ENCODE peak calls at places on chromosome 4, in seven cellular contexts. U is HCT116, L is MM.1S, P is fibroblast of lung, X is GM23248, S is PC-9, J is endothelial cell of umbilical vein. Y is an unnamed sample.

GRCh38 chr4:6917445-6918241 is 8.0 kb downstream of the TBC1D14 start:
- DNase-seq in U (peak; percentile 79), L (no peak), P (peak; percentile 38), X (no peak), S (peak; percentile 85), J (peak; percentile 55), Y (no peak)

GRCh38 chr4:73411731-73412414 is 7.8 kb downstream of the ALB start:
- DNase-seq in U (no peak), L (no peak), P (no peak), X (no peak), S (no peak), J (no peak), Y (no peak)

GRCh38 chr4:1895489-1895888 is 24.3 kb downstream of the NSD2 start:
- DNase-seq in U (no peak), L (no peak), P (no peak), X (no peak), S (no peak), J (no peak), Y (no peak)

GRCh38 chr4:168475745-168476144 is 4.5 kb downstream of the DDX60L start:
- DNase-seq in U (no peak), L (no peak), P (peak; percentile 24), X (peak; percentile 23), S (no peak), J (no peak), Y (peak; percentile 32)

GRCh38 chr4:177235026-177235425 is 74.6 kb upstream of the NEIL3 start:
- DNase-seq in U (no peak), L (no peak), P (peak; percentile 94), X (peak; percentile 78), S (no peak), J (no peak), Y (no peak)

GRCh38 chr4:23766334-23766733 is 123.5 kb downstream of the PPARGC1A start:
- DNase-seq in U (no peak), L (no peak), P (no peak), X (no peak), S (no peak), J (no peak), Y (no peak)

GRCh38 chr4:101527186-101527585 is 179.9 kb upstream of the PPP3CA start:
- DNase-seq in U (no peak), L (peak; percentile 71), P (peak; percentile 14), X (peak; percentile 10), S (no peak), J (no peak), Y (peak; percentile 56)

GRCh38 chr4:182141046-182141445 is 102.2 kb upstream of the TENM3 start:
- DNase-seq in U (no peak), L (no peak), P (peak; percentile 46), X (no peak), S (no peak), J (no peak), Y (no peak)

GRCh38 chr4:124414641-124415040 is 297.9 kb downstream of the ANKRD50 start:
- DNase-seq in U (no peak), L (no peak), P (peak; percentile 60), X (peak; percentile 58), S (no peak), J (no peak), Y (no peak)

DNA sequence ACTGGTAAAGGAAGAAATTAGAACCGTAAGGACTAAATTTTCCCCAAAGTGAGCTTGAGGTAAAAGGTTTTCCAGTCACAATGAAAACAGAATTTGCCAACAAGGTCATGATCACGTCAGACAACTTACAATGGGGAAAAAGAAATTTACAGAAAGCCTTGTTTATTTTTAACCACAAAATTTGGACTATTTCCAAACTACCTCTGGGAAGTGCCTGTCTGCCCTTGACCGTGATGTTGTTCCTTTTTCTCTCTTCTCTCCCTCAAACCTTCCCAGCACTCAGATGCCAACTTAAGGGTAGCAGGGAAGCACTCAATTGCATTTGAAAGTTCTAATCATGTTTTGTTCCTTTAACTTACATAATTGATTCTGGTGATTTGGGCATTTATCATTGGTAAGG is 32.5 kb downstream of the MEPE start:
- DNase-seq in U (no peak), L (no peak), P (peak; percentile 27), X (no peak), S (no peak), J (peak; percentile 45), Y (no peak)
- H3K9me3 ChIP-seq in U (no peaks in the 10 kb centered on the region), L (no peaks in the 10 kb centered on the region), P (no peaks in the 10 kb centered on the region), X (no peaks in the 10 kb centered on the region), S (no peaks in the 10 kb centered on the region), J (no peaks in the 10 kb centered on the region), Y (no peaks in the 10 kb centered on the region)

DNA sequence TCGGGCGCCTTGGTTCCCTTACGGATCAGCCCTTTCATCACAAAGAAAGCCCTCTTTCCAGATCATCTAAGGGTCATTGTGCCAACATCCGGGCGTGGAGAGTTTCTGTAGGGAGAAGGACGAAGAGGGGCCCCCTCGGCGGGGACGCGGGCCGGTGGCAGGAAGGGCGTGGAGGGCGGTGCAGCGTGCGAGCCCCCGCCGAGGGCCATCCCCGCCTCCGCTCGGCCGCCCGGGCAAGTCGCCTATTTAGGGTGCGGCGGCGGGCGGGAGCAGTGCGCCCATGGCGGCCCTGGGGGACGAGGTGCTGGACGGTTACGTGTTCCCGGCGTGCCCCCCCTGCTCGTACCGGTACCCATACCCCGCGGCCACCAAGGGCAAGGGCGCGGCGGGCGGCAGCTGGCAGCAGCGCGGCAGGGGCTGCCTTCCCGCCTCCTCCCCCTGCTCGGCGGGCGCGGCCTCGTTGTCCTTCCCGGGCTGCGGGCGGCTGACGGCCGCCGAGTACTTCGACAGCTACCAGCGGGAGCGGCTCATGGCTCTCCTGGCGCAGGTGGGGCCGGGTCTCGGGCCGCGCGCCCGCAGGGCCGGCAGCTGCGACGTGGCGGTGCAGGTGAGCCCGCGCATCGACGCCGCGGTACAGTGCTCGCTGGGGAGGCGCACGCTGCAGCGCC is at the start of gene ZAR1:
- DNase-seq in U (no peak), L (no peak), P (no peak), X (peak; percentile 20), S (no peak), J (no peak), Y (no peak)
- TF ChIP-seq EZH2 in U (no peak), L (no peak), P (peak; percentile 92), X (peak; percentile 61), S (no peak), J (peak; percentile 97), Y (no peak)

DNA sequence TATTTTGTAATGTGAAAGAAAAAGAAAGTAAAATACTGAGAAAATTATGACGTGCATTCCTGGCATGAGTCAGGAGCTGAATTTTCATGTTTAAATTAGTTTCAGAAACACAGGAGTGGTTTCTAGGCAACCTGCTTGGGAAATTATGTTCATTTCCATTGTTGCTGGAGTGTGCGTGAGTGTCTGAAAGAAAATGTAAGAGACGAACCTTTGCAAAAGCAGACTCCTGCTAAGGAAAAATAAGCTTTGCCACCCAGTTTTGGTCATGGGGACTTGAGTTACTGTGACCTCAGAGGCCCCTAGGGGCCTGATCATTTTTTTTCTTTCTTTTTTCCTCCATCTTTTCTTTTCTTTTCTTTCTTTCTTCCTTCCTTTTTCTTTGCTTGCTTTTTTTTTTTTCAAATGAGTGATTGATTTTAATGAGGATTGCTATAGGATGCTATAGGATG is 18.8 kb upstream of the CHRNA9 start:
- DNase-seq in U (no peak), L (peak; percentile 11), P (peak; percentile 91), X (peak; percentile 97), S (peak; percentile 37), J (peak; percentile 92), Y (no peak)
- H3K27ac ChIP-seq in U (peak overlapping the region; percentile 58), L (peak overlapping the region; percentile 67), P (peak overlapping the region; percentile 91), X (peak overlapping the region; percentile 100), S (peak overlapping the region; percentile 99), J (peak overlapping the region; percentile 95), Y (peak overlapping the region; percentile 67)

GRCh38 chr4:28378109-28378830 is 1517.6 kb downstream of the STIM2 start:
- DNase-seq in U (no peak), L (no peak), P (no peak), X (peak; percentile 59), S (no peak), J (no peak), Y (no peak)
- H3K9me3 ChIP-seq in U (no peaks in the 10 kb centered on the region), L (no peaks in the 10 kb centered on the region), P (no peaks in the 10 kb centered on the region), X (no peaks in the 10 kb centered on the region), S (no peaks in the 10 kb centered on the region), J (no peaks in the 10 kb centered on the region), Y (no peaks in the 10 kb centered on the region)

GRCh38 chr4:5888222-5888701 is 4.6 kb downstream of the CRMP1 start:
- DNase-seq in U (no peak), L (no peak), P (peak; percentile 32), X (no peak), S (no peak), J (no peak), Y (no peak)

GRCh38 chr4:5885733-5886132 is 7.2 kb downstream of the CRMP1 start:
- DNase-seq in U (no peak), L (no peak), P (no peak), X (no peak), S (no peak), J (no peak), Y (no peak)

GRCh38 chr4:5887011-5887360 is 5.9 kb downstream of the CRMP1 start:
- DNase-seq in U (no peak), L (no peak), P (no peak), X (peak; percentile 4), S (no peak), J (no peak), Y (no peak)

GRCh38 chr4:5888706-5889696 is 3.9 kb downstream of the CRMP1 start:
- DNase-seq in U (no peak), L (no peak), P (no peak), X (no peak), S (no peak), J (no peak), Y (no peak)

GRCh38 chr4:5887361-5888221 is 5.3 kb downstream of the CRMP1 start:
- DNase-seq in U (no peak), L (no peak), P (peak; percentile 25), X (no peak), S (no peak), J (no peak), Y (no peak)
- TF ChIP-seq EZH2 in U (no peak), L (no peak), P (peak; percentile 55), X (peak; percentile 59), S (no peak), J (peak; percentile 81), Y (no peak)

DNA sequence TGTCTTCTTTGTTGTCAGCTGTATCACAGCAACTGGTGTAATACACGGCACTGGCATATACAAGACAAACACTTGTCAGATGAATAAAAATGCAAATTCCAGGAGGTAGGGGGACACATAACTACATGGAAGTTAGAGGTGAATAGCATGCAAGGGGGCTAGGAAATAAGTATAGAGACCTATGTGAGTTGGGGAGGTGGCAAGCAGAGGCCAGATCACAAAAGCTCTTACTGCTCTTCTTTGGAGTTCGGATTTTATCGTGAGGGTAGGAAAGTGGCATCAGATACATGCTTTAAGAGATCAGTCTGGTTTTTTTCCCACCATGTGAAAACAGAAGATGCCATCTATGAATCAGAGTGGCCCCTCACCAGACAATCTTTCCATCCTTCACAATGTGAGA is 2.8 kb upstream of the SRP72 start:
- DNase-seq in U (no peak), L (no peak), P (no peak), X (no peak), S (no peak), J (no peak), Y (no peak)
- H3K27ac ChIP-seq in U (no peak overlapping the region), L (no peak overlapping the region), P (no peak overlapping the region), X (no peak overlapping the region), S (no peak overlapping the region), J (no peak overlapping the region), Y (no peak overlapping the region)